ENCODE peak calls at places on chromosomes 4 and X, in five cellular contexts. Y, H, Q, K and E are unnamed samples.

GRCh38 chrX:77742788-77743476 is 43.1 kb downstream of the ATRX start:
- DNase-seq in Y (no peak), H (no peak), Q (peak), K (peak), E (no peak)

GRCh38 chr4:19748470-19748869 is 503.2 kb upstream of the SLIT2 start:
- DNase-seq in Y (no peak), H (no peak), Q (peak), K (peak), E (peak)

GRCh38 chr4:91058345-91058744 is 931.2 kb downstream of the CCSER1 start:
- DNase-seq in Y (no peak), H (no peak), Q (no peak), K (no peak), E (peak)

GRCh38 chr4:177396352-177396751 is 45.9 kb downstream of the AGA start:
- DNase-seq in Y (no peak), H (no peak), Q (no peak), K (no peak), E (no peak)

GRCh38 chr4:112968456-112969159 is 80.8 kb upstream of the ANK2 start:
- DNase-seq in Y (no peak), H (no peak), Q (no peak), K (no peak), E (no peak)

GRCh38 chrX:67544871-67545771 is 1.3 kb downstream of the AR start:
- DNase-seq in Y (peak), H (no peak), Q (peak), K (no peak), E (no peak)

GRCh38 chrX:153688900-153689590 is 1.3 kb downstream of the SLC6A8 start:
- DNase-seq in Y (no peak), H (peak), Q (peak), K (peak), E (no peak)

GRCh38 chrX:17644001-17644400 is 93.3 kb upstream of the SCML1 start:
- DNase-seq in Y (no peak), H (no peak), Q (no peak), K (no peak), E (no peak)

GRCh38 chrX:2828404-2829065 is at the start of gene GYG2:
- DNase-seq in Y (peak), H (peak), Q (no peak), K (no peak), E (peak)

GRCh38 chr4:182238355-182238931 is 4.8 kb upstream of the TENM3 start:
- DNase-seq in Y (no peak), H (no peak), Q (no peak), K (peak), E (peak)

GRCh38 chr4:53321151-53321987 is 44.5 kb downstream of the SCFD2 start:
- DNase-seq in Y (no peak), H (no peak), Q (no peak), K (no peak), E (peak)

GRCh38 chr4:104425003-104425402 is 69.7 kb downstream of the CXXC4 start:
- DNase-seq in Y (no peak), H (no peak), Q (no peak), K (no peak), E (no peak)

GRCh38 chr4:7206856-7207567 is 14.7 kb downstream of the SORCS2 start:
- DNase-seq in Y (no peak), H (peak), Q (peak), K (peak), E (peak)

GRCh38 chrX:123665197-123665596 is 67.7 kb downstream of the THOC2 start:
- DNase-seq in Y (no peak), H (no peak), Q (no peak), K (no peak), E (peak)

GRCh38 chr4:56321246-56321645 is 66.0 kb downstream of the AASDH start:
- DNase-seq in Y (no peak), H (no peak), Q (no peak), K (no peak), E (peak)

GRCh38 chr4:173917255-173917960 is 366.1 kb downstream of the FBXO8 start:
- DNase-seq in Y (no peak), H (no peak), Q (no peak), K (no peak), E (peak)

GRCh38 chrX:2360731-2361130 is 140.0 kb downstream of the DHRSX start:
- DNase-seq in Y (peak), H (no peak), Q (no peak), K (no peak), E (peak)

GRCh38 chr4:118410143-118410542 is 57.3 kb upstream of the PRSS12 start:
- DNase-seq in Y (no peak), H (no peak), Q (no peak), K (no peak), E (peak)

GRCh38 chr4:48475770-48476169 is 7.4 kb upstream of the SLC10A4 start:
- DNase-seq in Y (no peak), H (no peak), Q (no peak), K (peak), E (no peak)

GRCh38 chr4:6847134-6847533 is 62.5 kb upstream of the TBC1D14 start:
- DNase-seq in Y (no peak), H (no peak), Q (no peak), K (no peak), E (no peak)

GRCh38 chr4:48997962-48998361 is 11.9 kb downstream of the CWH43 start:
- DNase-seq in Y (no peak), H (no peak), Q (no peak), K (no peak), E (no peak)

GRCh38 chr4:136706942-136707341 is 825.4 kb downstream of the PCDH18 start:
- DNase-seq in Y (no peak), H (no peak), Q (no peak), K (no peak), E (no peak)

GRCh38 chr4:149746281-149746680 is 69.4 kb downstream of the IQCM start:
- DNase-seq in Y (no peak), H (no peak), Q (no peak), K (no peak), E (no peak)

GRCh38 chrX:115559672-115560071 is 1.3 kb upstream of the PLS3 start:
- DNase-seq in Y (no peak), H (no peak), Q (no peak), K (no peak), E (no peak)